ENCODE peak calls at places on chromosome 19, in nine cellular contexts. One of them, this sample, is unnamed.

GRCh38 chr19:12733369-12733896 is 1.1 kb downstream of the TRIR start:
- DNase-seq in WTC11: no peak
- DNase-seq in uterus: no peak
- DNase-seq in cardiac fibroblast: peak; percentile 63
- DNase-seq in GM23338: peak; percentile 54
- DNase-seq in omental fat pad: no peak
- DNase-seq in body of pancreas: no peak
- DNase-seq in glutamatergic neuron: no peak
- DNase-seq in colonic mucosa: peak; percentile 28
- DNase-seq in this sample: no peak

GRCh38 chr19:38557205-38557799 is 60.5 kb downstream of the MAP4K1 start:
- DNase-seq in colonic mucosa: peak; percentile 44
- DNase-seq in glutamatergic neuron: no peak
- DNase-seq in GM23338: no peak
- DNase-seq in WTC11: no peak
- DNase-seq in uterus: no peak
- DNase-seq in omental fat pad: no peak
- DNase-seq in body of pancreas: no peak
- DNase-seq in cardiac fibroblast: no peak
- DNase-seq in this sample: no peak

GRCh38 chr19:52535831-52536800 is 8.6 kb downstream of the ZNF808 start:
- DNase-seq in omental fat pad: peak; percentile 81
- DNase-seq in uterus: peak; percentile 87
- DNase-seq in glutamatergic neuron: peak; percentile 97
- DNase-seq in cardiac fibroblast: peak; percentile 81
- DNase-seq in WTC11: peak; percentile 97
- DNase-seq in GM23338: peak; percentile 97
- DNase-seq in body of pancreas: peak; percentile 66
- DNase-seq in colonic mucosa: peak; percentile 72
- DNase-seq in this sample: peak; percentile 96

GRCh38 chr19:34135401-34135800 is 36.9 kb upstream of the LSM14A start:
- DNase-seq in GM23338: no peak
- DNase-seq in glutamatergic neuron: no peak
- DNase-seq in cardiac fibroblast: no peak
- DNase-seq in colonic mucosa: no peak
- DNase-seq in WTC11: no peak
- DNase-seq in body of pancreas: peak; percentile 81
- DNase-seq in omental fat pad: no peak
- DNase-seq in uterus: no peak
- DNase-seq in this sample: no peak

GRCh38 chr19:47227347-47228167 is 3.4 kb downstream of the BBC3 start:
- DNase-seq in colonic mucosa: peak; percentile 91
- DNase-seq in cardiac fibroblast: peak; percentile 98
- DNase-seq in GM23338: peak; percentile 100
- DNase-seq in WTC11: peak; percentile 97
- DNase-seq in omental fat pad: peak; percentile 58
- DNase-seq in uterus: peak; percentile 89
- DNase-seq in body of pancreas: peak; percentile 80
- DNase-seq in glutamatergic neuron: peak; percentile 92
- DNase-seq in this sample: peak; percentile 89

GRCh38 chr19:43594710-43595604 is 977 bp downstream of the IRGQ start:
- DNase-seq in cardiac fibroblast: peak; percentile 77
- DNase-seq in colonic mucosa: peak; percentile 61
- DNase-seq in WTC11: peak; percentile 81
- DNase-seq in uterus: no peak
- DNase-seq in body of pancreas: peak; percentile 54
- DNase-seq in omental fat pad: no peak
- DNase-seq in GM23338: peak; percentile 89
- DNase-seq in glutamatergic neuron: peak; percentile 78
- DNase-seq in this sample: peak; percentile 66

GRCh38 chr19:12748489-12748888 is 3.1 kb upstream of the BEST2 start:
- DNase-seq in colonic mucosa: no peak
- DNase-seq in omental fat pad: no peak
- DNase-seq in body of pancreas: no peak
- DNase-seq in cardiac fibroblast: no peak
- DNase-seq in WTC11: no peak
- DNase-seq in uterus: no peak
- DNase-seq in glutamatergic neuron: no peak
- DNase-seq in GM23338: no peak
- DNase-seq in this sample: no peak

GRCh38 chr19:38033658-38034150 is 126.7 kb downstream of the SIPA1L3 start:
- DNase-seq in cardiac fibroblast: no peak
- DNase-seq in uterus: no peak
- DNase-seq in GM23338: peak; percentile 89
- DNase-seq in colonic mucosa: no peak
- DNase-seq in omental fat pad: no peak
- DNase-seq in glutamatergic neuron: no peak
- DNase-seq in body of pancreas: no peak
- DNase-seq in WTC11: peak; percentile 53
- DNase-seq in this sample: no peak

GRCh38 chr19:325173-325936 is 19.2 kb downstream of the MIER2 start:
- DNase-seq in glutamatergic neuron: no peak
- DNase-seq in cardiac fibroblast: no peak
- DNase-seq in WTC11: no peak
- DNase-seq in omental fat pad: no peak
- DNase-seq in GM23338: no peak
- DNase-seq in uterus: no peak
- DNase-seq in colonic mucosa: no peak
- DNase-seq in body of pancreas: no peak
- DNase-seq in this sample: no peak

DNA sequence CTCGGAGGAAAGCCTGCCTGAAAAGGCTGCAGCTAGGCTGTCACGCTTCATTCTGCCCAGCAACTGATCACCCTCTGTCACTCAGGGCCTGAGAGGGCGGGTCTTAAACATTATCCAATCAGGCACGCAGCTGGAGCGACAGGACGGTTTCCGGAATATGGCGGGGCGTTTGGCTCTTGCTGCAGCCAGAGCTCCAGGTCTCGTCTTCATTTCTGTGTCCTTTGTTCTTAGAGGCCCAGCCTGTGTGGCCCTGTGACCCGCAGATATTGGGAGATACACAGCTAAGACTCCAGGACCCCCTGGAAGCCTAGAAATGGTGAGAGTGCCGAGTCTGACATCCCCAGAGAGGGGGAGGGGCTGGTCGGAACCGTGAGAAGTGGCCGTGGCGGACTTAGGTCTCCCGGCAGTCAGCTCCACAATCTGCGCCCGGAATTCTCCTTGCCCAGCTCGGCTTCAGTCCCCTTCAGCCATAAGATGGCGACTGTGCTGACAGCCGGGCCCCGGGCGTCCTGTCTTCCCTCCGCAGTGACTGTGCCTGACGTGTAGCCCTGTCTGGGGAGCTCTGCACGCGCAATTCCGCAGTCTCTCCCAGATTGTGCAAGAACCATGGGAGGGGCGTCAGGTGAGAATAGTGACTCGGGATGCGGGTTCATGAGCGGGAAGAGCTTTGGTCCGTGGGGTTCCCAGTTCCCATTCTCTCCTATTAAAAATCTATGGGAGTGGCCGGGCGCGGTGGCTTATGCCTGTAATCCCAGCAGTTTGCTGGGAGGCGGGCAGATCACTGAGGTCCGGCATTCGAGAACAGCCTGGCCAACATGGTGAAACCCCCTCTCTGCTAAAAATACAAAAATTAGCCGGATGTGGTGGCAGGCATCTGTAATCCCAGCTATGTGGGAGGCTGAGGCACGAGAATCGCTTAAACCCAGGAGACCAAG is at the start of gene ZNF429:
- DNase-seq in GM23338: peak; percentile 99
- DNase-seq in uterus: peak; percentile 91
- DNase-seq in omental fat pad: peak; percentile 86
- DNase-seq in body of pancreas: peak; percentile 94
- DNase-seq in colonic mucosa: peak; percentile 96
- DNase-seq in WTC11: peak; percentile 89
- DNase-seq in cardiac fibroblast: peak; percentile 95
- DNase-seq in glutamatergic neuron: peak; percentile 91
- DNase-seq in this sample: peak; percentile 85
- TF ChIP-seq CTCF in GM23338: no peak
- TF ChIP-seq CTCF in uterus: no peak
- TF ChIP-seq CTCF in omental fat pad: no peak
- TF ChIP-seq CTCF in body of pancreas: no peak
- TF ChIP-seq CTCF in colonic mucosa: no peak
- TF ChIP-seq CTCF in WTC11: no peak
- TF ChIP-seq CTCF in cardiac fibroblast: peak; percentile 0
- TF ChIP-seq CTCF in glutamatergic neuron: no peak
- TF ChIP-seq CTCF in this sample: no peak

GRCh38 chr19:54189020-54189667 is at the start of gene MBOAT7:
- DNase-seq in WTC11: no peak
- DNase-seq in colonic mucosa: no peak
- DNase-seq in GM23338: no peak
- DNase-seq in cardiac fibroblast: no peak
- DNase-seq in omental fat pad: no peak
- DNase-seq in glutamatergic neuron: no peak
- DNase-seq in uterus: no peak
- DNase-seq in body of pancreas: no peak
- DNase-seq in this sample: peak; percentile 88
- TF ChIP-seq CTCF in WTC11: no peak
- TF ChIP-seq CTCF in colonic mucosa: no peak
- TF ChIP-seq CTCF in GM23338: peak; percentile 10
- TF ChIP-seq CTCF in cardiac fibroblast: no peak
- TF ChIP-seq CTCF in omental fat pad: peak; percentile 19
- TF ChIP-seq CTCF in glutamatergic neuron: no peak
- TF ChIP-seq CTCF in uterus: no peak
- TF ChIP-seq CTCF in body of pancreas: peak; percentile 23
- TF ChIP-seq CTCF in this sample: no peak

DNA sequence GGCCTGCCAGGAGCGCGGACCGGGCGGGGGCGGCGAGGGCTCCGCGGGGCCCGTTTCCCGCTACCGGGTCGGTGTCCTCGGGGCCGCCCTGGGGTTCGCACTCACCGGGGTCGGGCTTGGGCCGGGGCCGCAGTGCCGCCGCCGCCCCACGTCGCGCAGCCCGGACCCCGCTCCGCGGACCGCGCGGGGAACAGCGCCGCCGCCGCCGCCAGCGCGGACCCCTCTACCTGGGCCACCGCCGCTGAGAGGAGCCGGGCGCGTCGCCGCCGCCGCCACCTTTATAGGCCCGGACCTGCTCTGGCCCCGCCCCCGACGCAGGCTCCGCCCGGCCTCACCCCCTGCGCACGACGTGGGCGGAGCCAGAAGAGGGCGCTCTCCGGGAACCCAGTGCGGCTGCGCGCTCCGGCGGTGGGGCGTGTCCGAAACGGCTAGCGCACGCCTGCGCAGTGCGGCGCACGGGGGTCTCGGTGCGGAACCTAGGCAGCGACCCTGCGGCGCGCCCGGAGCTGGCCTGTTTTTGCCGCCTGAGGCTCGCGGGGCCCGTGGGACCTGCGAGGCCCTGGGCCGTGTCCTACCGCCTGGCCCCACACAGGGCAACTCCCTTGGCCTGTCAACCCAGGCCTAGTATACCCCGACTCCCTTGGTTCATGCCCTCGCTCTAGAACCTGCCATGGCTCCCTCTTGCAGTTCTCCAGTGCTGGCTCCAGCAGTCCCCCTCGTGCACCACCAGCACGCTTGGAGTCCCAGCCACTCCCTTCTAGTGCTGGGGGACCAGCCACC is at the start of gene MKNK2:
- DNase-seq in omental fat pad: peak; percentile 77
- DNase-seq in body of pancreas: peak; percentile 92
- DNase-seq in colonic mucosa: peak; percentile 94
- DNase-seq in uterus: peak; percentile 93
- DNase-seq in WTC11: peak; percentile 93
- DNase-seq in GM23338: peak; percentile 92
- DNase-seq in glutamatergic neuron: peak; percentile 96
- DNase-seq in cardiac fibroblast: peak; percentile 93
- DNase-seq in this sample: peak; percentile 99
- TF ChIP-seq CTCF in omental fat pad: no peak
- TF ChIP-seq CTCF in body of pancreas: peak; percentile 42
- TF ChIP-seq CTCF in colonic mucosa: peak; percentile 26
- TF ChIP-seq CTCF in uterus: peak; percentile 45
- TF ChIP-seq CTCF in WTC11: peak; percentile 56
- TF ChIP-seq CTCF in GM23338: peak; percentile 21
- TF ChIP-seq CTCF in glutamatergic neuron: peak; percentile 69
- TF ChIP-seq CTCF in cardiac fibroblast: peak; percentile 19
- TF ChIP-seq CTCF in this sample: no peak

GRCh38 chr19:1514986-1515721 is 2.3 kb upstream of the ADAMTSL5 start:
- DNase-seq in WTC11: no peak
- DNase-seq in body of pancreas: no peak
- DNase-seq in GM23338: no peak
- DNase-seq in cardiac fibroblast: no peak
- DNase-seq in omental fat pad: no peak
- DNase-seq in uterus: no peak
- DNase-seq in glutamatergic neuron: no peak
- DNase-seq in colonic mucosa: no peak
- DNase-seq in this sample: no peak

GRCh38 chr19:1512671-1513491 is at the start of gene ADAMTSL5:
- DNase-seq in uterus: peak; percentile 72
- DNase-seq in WTC11: peak; percentile 45
- DNase-seq in body of pancreas: peak; percentile 45
- DNase-seq in glutamatergic neuron: no peak
- DNase-seq in GM23338: peak; percentile 69
- DNase-seq in colonic mucosa: peak; percentile 82
- DNase-seq in cardiac fibroblast: peak; percentile 70
- DNase-seq in omental fat pad: no peak
- DNase-seq in this sample: peak; percentile 51

GRCh38 chr19:1511989-1512338 is 855 bp downstream of the ADAMTSL5 start:
- DNase-seq in GM23338: no peak
- DNase-seq in WTC11: no peak
- DNase-seq in body of pancreas: no peak
- DNase-seq in colonic mucosa: no peak
- DNase-seq in uterus: no peak
- DNase-seq in glutamatergic neuron: no peak
- DNase-seq in cardiac fibroblast: no peak
- DNase-seq in omental fat pad: no peak
- DNase-seq in this sample: no peak

GRCh38 chr19:1514295-1514661 is 1.5 kb upstream of the ADAMTSL5 start:
- DNase-seq in colonic mucosa: no peak
- DNase-seq in GM23338: no peak
- DNase-seq in omental fat pad: no peak
- DNase-seq in uterus: no peak
- DNase-seq in glutamatergic neuron: no peak
- DNase-seq in WTC11: no peak
- DNase-seq in cardiac fibroblast: no peak
- DNase-seq in body of pancreas: no peak
- DNase-seq in this sample: no peak

DNA sequence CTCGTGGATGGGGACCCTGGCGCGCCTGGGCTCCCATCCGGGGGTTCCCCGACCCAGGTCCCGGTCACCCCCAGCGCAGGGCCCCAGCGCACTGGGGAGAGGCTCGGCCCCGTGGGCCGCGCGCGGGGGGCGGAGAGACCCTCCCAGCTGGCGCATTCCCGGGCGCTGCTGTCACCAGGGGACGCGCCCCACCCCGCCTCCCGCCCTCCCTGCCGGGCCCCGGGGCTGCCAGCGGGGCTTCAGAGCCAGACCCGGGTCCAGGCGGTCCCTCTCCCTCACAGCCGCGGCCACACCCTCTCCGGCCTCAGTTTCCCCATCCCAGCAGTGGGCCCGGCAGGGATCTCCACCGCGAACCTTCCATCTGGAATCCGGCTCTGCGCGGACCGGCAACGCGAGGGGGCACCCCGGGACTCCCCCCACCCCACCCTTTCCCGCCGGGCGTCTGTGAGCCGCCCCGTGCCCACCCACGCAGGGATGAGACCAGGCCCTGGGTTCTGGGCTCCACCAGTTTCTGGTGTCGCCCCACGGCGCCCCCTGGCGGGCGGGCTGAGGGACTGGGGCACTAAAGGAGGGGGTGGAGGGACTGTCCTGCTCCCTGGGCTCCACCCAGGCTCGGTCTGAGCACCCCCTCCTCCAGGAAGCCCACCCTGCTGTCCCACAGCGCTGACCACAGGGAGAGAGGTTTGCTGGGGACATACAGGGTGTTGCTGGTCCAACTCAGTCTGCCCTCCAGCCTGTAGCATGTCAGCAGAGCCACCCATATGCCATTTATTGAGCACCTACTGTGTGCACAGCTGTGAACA is 874 bp upstream of the ADAMTSL5 start:
- DNase-seq in uterus: peak; percentile 58
- DNase-seq in GM23338: peak; percentile 63
- DNase-seq in glutamatergic neuron: no peak
- DNase-seq in body of pancreas: peak; percentile 60
- DNase-seq in colonic mucosa: peak; percentile 63
- DNase-seq in cardiac fibroblast: peak; percentile 64
- DNase-seq in omental fat pad: no peak
- DNase-seq in WTC11: peak; percentile 74
- DNase-seq in this sample: peak; percentile 35
- TF ChIP-seq CTCF in uterus: peak; percentile 36
- TF ChIP-seq CTCF in GM23338: peak; percentile 73
- TF ChIP-seq CTCF in glutamatergic neuron: peak; percentile 69
- TF ChIP-seq CTCF in body of pancreas: peak; percentile 49
- TF ChIP-seq CTCF in colonic mucosa: peak; percentile 66
- TF ChIP-seq CTCF in cardiac fibroblast: peak; percentile 75
- TF ChIP-seq CTCF in omental fat pad: no peak
- TF ChIP-seq CTCF in WTC11: peak; percentile 77
- TF ChIP-seq CTCF in this sample: peak; percentile 47